ENCODE peak calls at places on chromosomes 5 and 9, in five cellular contexts. One of them, this sample, is unnamed.

GRCh38 chr5:148237795-148238194 is 530 bp upstream of the MARCOL start:
- DNase-seq in fibroblast of lung: no peak
- DNase-seq in heart left ventricle: no peak
- DNase-seq in A549: peak
- DNase-seq in left ventricle myocardium inferior: no peak
- DNase-seq in this sample: no peak

GRCh38 chr5:132386644-132387286 is 17.3 kb downstream of the SLC22A5 start:
- DNase-seq in fibroblast of lung: peak
- DNase-seq in heart left ventricle: peak
- DNase-seq in A549: peak
- DNase-seq in left ventricle myocardium inferior: peak
- DNase-seq in this sample: no peak

GRCh38 chr9:92590386-92590785 is 54.6 kb upstream of the ECM2 start:
- DNase-seq in fibroblast of lung: peak
- DNase-seq in heart left ventricle: no peak
- DNase-seq in A549: no peak
- DNase-seq in left ventricle myocardium inferior: peak
- DNase-seq in this sample: no peak

GRCh38 chr9:76545191-76545590 is 86.2 kb downstream of the GCNT1 start:
- DNase-seq in fibroblast of lung: no peak
- DNase-seq in heart left ventricle: no peak
- DNase-seq in A549: no peak
- DNase-seq in left ventricle myocardium inferior: no peak
- DNase-seq in this sample: no peak

GRCh38 chr9:79694676-79695400 is 123.1 kb downstream of the TLE4 start:
- DNase-seq in fibroblast of lung: peak
- DNase-seq in heart left ventricle: no peak
- DNase-seq in A549: no peak
- DNase-seq in left ventricle myocardium inferior: no peak
- DNase-seq in this sample: peak

GRCh38 chr9:105405514-105406131 is 42.2 kb upstream of the FSD1L start:
- DNase-seq in fibroblast of lung: no peak
- DNase-seq in heart left ventricle: no peak
- DNase-seq in A549: no peak
- DNase-seq in left ventricle myocardium inferior: no peak
- DNase-seq in this sample: no peak

GRCh38 chr5:122908662-122909061 is 63.2 kb downstream of the SNX24 start:
- DNase-seq in fibroblast of lung: peak
- DNase-seq in heart left ventricle: no peak
- DNase-seq in A549: peak
- DNase-seq in left ventricle myocardium inferior: no peak
- DNase-seq in this sample: no peak

GRCh38 chr9:126117158-126117425 is 209.5 kb upstream of the MVB12B start:
- DNase-seq in fibroblast of lung: no peak
- DNase-seq in heart left ventricle: no peak
- DNase-seq in A549: no peak
- DNase-seq in left ventricle myocardium inferior: no peak
- DNase-seq in this sample: no peak

GRCh38 chr5:96756985-96757384 is 50.8 kb downstream of the ERAP1 start:
- DNase-seq in fibroblast of lung: no peak
- DNase-seq in heart left ventricle: no peak
- DNase-seq in A549: no peak
- DNase-seq in left ventricle myocardium inferior: no peak
- DNase-seq in this sample: no peak

GRCh38 chr9:126857261-126857960 is 3.0 kb upstream of the ZBTB34 start:
- DNase-seq in fibroblast of lung: no peak
- DNase-seq in heart left ventricle: no peak
- DNase-seq in A549: no peak
- DNase-seq in left ventricle myocardium inferior: no peak
- DNase-seq in this sample: no peak

GRCh38 chr9:92763721-92764380 is 782 bp downstream of the BICD2 start:
- DNase-seq in fibroblast of lung: no peak
- DNase-seq in heart left ventricle: peak
- DNase-seq in A549: no peak
- DNase-seq in left ventricle myocardium inferior: peak
- DNase-seq in this sample: no peak

GRCh38 chr5:142722896-142723295 is 37.0 kb upstream of the FGF1 start:
- DNase-seq in fibroblast of lung: no peak
- DNase-seq in heart left ventricle: no peak
- DNase-seq in A549: no peak
- DNase-seq in left ventricle myocardium inferior: no peak
- DNase-seq in this sample: no peak

GRCh38 chr9:93031629-93032431 is 26.7 kb upstream of the SUSD3 start:
- DNase-seq in fibroblast of lung: no peak
- DNase-seq in heart left ventricle: no peak
- DNase-seq in A549: no peak
- DNase-seq in left ventricle myocardium inferior: no peak
- DNase-seq in this sample: no peak

GRCh38 chr5:33649801-33650482 is 209.2 kb downstream of the TARS1 start:
- DNase-seq in fibroblast of lung: peak
- DNase-seq in heart left ventricle: no peak
- DNase-seq in A549: peak
- DNase-seq in left ventricle myocardium inferior: no peak
- DNase-seq in this sample: peak

GRCh38 chr9:22215492-22215891 is 206.4 kb upstream of the CDKN2B start:
- DNase-seq in fibroblast of lung: no peak
- DNase-seq in heart left ventricle: no peak
- DNase-seq in A549: no peak
- DNase-seq in left ventricle myocardium inferior: no peak
- DNase-seq in this sample: no peak

GRCh38 chr5:7015586-7016256 is 302.5 kb downstream of the TENT4A start:
- DNase-seq in fibroblast of lung: no peak
- DNase-seq in heart left ventricle: no peak
- DNase-seq in A549: peak
- DNase-seq in left ventricle myocardium inferior: no peak
- DNase-seq in this sample: no peak

GRCh38 chr5:40401965-40402364 is 277.8 kb upstream of the PTGER4 start:
- DNase-seq in fibroblast of lung: no peak
- DNase-seq in heart left ventricle: no peak
- DNase-seq in A549: peak
- DNase-seq in left ventricle myocardium inferior: no peak
- DNase-seq in this sample: no peak

GRCh38 chr5:137660349-137660817 is 75.5 kb downstream of the KLHL3 start:
- DNase-seq in fibroblast of lung: peak
- DNase-seq in heart left ventricle: no peak
- DNase-seq in A549: peak
- DNase-seq in left ventricle myocardium inferior: peak
- DNase-seq in this sample: peak

GRCh38 chr5:15797116-15797515 is 297.1 kb downstream of the FBXL7 start:
- DNase-seq in fibroblast of lung: no peak
- DNase-seq in heart left ventricle: no peak
- DNase-seq in A549: no peak
- DNase-seq in left ventricle myocardium inferior: no peak
- DNase-seq in this sample: no peak

GRCh38 chr5:141815796-141816180 is 62.4 kb downstream of the PCDH1 start:
- DNase-seq in fibroblast of lung: no peak
- DNase-seq in heart left ventricle: no peak
- DNase-seq in A549: no peak
- DNase-seq in left ventricle myocardium inferior: no peak
- DNase-seq in this sample: no peak

GRCh38 chr9:109166771-109167601 is at the start of gene FRRS1L:
- DNase-seq in fibroblast of lung: no peak
- DNase-seq in heart left ventricle: no peak
- DNase-seq in A549: no peak
- DNase-seq in left ventricle myocardium inferior: no peak
- DNase-seq in this sample: no peak

GRCh38 chr5:41790038-41790776 is 80.0 kb downstream of the OXCT1 start:
- DNase-seq in fibroblast of lung: peak
- DNase-seq in heart left ventricle: no peak
- DNase-seq in A549: no peak
- DNase-seq in left ventricle myocardium inferior: no peak
- DNase-seq in this sample: no peak

GRCh38 chr5:14849516-14850294 is 21.9 kb downstream of the ANKH start:
- DNase-seq in fibroblast of lung: no peak
- DNase-seq in heart left ventricle: no peak
- DNase-seq in A549: no peak
- DNase-seq in left ventricle myocardium inferior: no peak
- DNase-seq in this sample: no peak

GRCh38 chr5:56838409-56839039 is 23.2 kb downstream of the MAP3K1 start:
- DNase-seq in fibroblast of lung: peak
- DNase-seq in heart left ventricle: no peak
- DNase-seq in A549: peak
- DNase-seq in left ventricle myocardium inferior: no peak
- DNase-seq in this sample: peak

GRCh38 chr5:74865799-74866652 is at the start of gene FAM169A:
- DNase-seq in fibroblast of lung: peak
- DNase-seq in heart left ventricle: peak
- DNase-seq in A549: peak
- DNase-seq in left ventricle myocardium inferior: no peak
- DNase-seq in this sample: no peak

GRCh38 chr9:80952523-80952922 is 736.8 kb downstream of the TLE1 start:
- DNase-seq in fibroblast of lung: no peak
- DNase-seq in heart left ventricle: no peak
- DNase-seq in A549: no peak
- DNase-seq in left ventricle myocardium inferior: no peak
- DNase-seq in this sample: no peak

GRCh38 chr9:99003308-99003707 is 59.6 kb downstream of the COL15A1 start:
- DNase-seq in fibroblast of lung: no peak
- DNase-seq in heart left ventricle: no peak
- DNase-seq in A549: no peak
- DNase-seq in left ventricle myocardium inferior: no peak
- DNase-seq in this sample: no peak
- H3K4me3 ChIP-seq in fibroblast of lung: no peak
- H3K4me3 ChIP-seq in heart left ventricle: no peak
- H3K4me3 ChIP-seq in A549: no peak
- H3K4me3 ChIP-seq in left ventricle myocardium inferior: no peak
- H3K4me3 ChIP-seq in this sample: no peak

GRCh38 chr5:93581738-93582414 is 857 bp upstream of the NR2F1-AS1 start:
- DNase-seq in fibroblast of lung: peak
- DNase-seq in heart left ventricle: no peak
- DNase-seq in A549: peak
- DNase-seq in left ventricle myocardium inferior: no peak
- DNase-seq in this sample: peak
- TF ChIP-seq CTCF in fibroblast of lung: no peak
- TF ChIP-seq CTCF in heart left ventricle: no peak
- TF ChIP-seq CTCF in A549: no peak
- TF ChIP-seq CTCF in left ventricle myocardium inferior: no peak
- TF ChIP-seq CTCF in this sample: no peak

GRCh38 chr5:38458174-38458573 is 98.3 kb downstream of the LIFR start:
- DNase-seq in fibroblast of lung: no peak
- DNase-seq in heart left ventricle: no peak
- DNase-seq in A549: no peak
- DNase-seq in left ventricle myocardium inferior: no peak
- DNase-seq in this sample: no peak
- H3K4me3 ChIP-seq in fibroblast of lung: no peak
- H3K4me3 ChIP-seq in heart left ventricle: no peak
- H3K4me3 ChIP-seq in A549: no peak
- H3K4me3 ChIP-seq in left ventricle myocardium inferior: no peak
- H3K4me3 ChIP-seq in this sample: no peak

GRCh38 chr5:115465416-115465815 is 79.2 kb downstream of the FEM1C start:
- DNase-seq in fibroblast of lung: no peak
- DNase-seq in heart left ventricle: no peak
- DNase-seq in A549: no peak
- DNase-seq in left ventricle myocardium inferior: no peak
- DNase-seq in this sample: no peak

GRCh38 chr5:115470921-115471320 is 73.7 kb downstream of the FEM1C start:
- DNase-seq in fibroblast of lung: no peak
- DNase-seq in heart left ventricle: no peak
- DNase-seq in A549: no peak
- DNase-seq in left ventricle myocardium inferior: no peak
- DNase-seq in this sample: no peak

GRCh38 chr5:115469904-115470516 is 74.6 kb downstream of the FEM1C start:
- DNase-seq in fibroblast of lung: no peak
- DNase-seq in heart left ventricle: no peak
- DNase-seq in A549: no peak
- DNase-seq in left ventricle myocardium inferior: no peak
- DNase-seq in this sample: no peak

GRCh38 chr5:115463985-115464384 is 80.6 kb downstream of the FEM1C start:
- DNase-seq in fibroblast of lung: no peak
- DNase-seq in heart left ventricle: no peak
- DNase-seq in A549: no peak
- DNase-seq in left ventricle myocardium inferior: no peak
- DNase-seq in this sample: no peak

GRCh38 chr5:115467631-115468030 is 76.9 kb downstream of the FEM1C start:
- DNase-seq in fibroblast of lung: peak
- DNase-seq in heart left ventricle: no peak
- DNase-seq in A549: no peak
- DNase-seq in left ventricle myocardium inferior: no peak
- DNase-seq in this sample: no peak
- TF ChIP-seq CTCF in fibroblast of lung: no peak
- TF ChIP-seq CTCF in heart left ventricle: no peak
- TF ChIP-seq CTCF in A549: no peak
- TF ChIP-seq CTCF in left ventricle myocardium inferior: no peak
- TF ChIP-seq CTCF in this sample: no peak

GRCh38 chr5:172713113-172713808 is 57.7 kb downstream of the DUSP1 start:
- DNase-seq in fibroblast of lung: peak
- DNase-seq in heart left ventricle: peak
- DNase-seq in A549: peak
- DNase-seq in left ventricle myocardium inferior: peak
- DNase-seq in this sample: no peak
- H3K4me3 ChIP-seq in fibroblast of lung: no peak
- H3K4me3 ChIP-seq in heart left ventricle: no peak
- H3K4me3 ChIP-seq in A549: no peak
- H3K4me3 ChIP-seq in left ventricle myocardium inferior: peak
- H3K4me3 ChIP-seq in this sample: no peak

GRCh38 chr9:87245271-87245670 is 252.4 kb upstream of the DAPK1 start:
- DNase-seq in fibroblast of lung: no peak
- DNase-seq in heart left ventricle: no peak
- DNase-seq in A549: no peak
- DNase-seq in left ventricle myocardium inferior: no peak
- DNase-seq in this sample: no peak

GRCh38 chr9:87249029-87249428 is 248.6 kb upstream of the DAPK1 start:
- DNase-seq in fibroblast of lung: no peak
- DNase-seq in heart left ventricle: no peak
- DNase-seq in A549: no peak
- DNase-seq in left ventricle myocardium inferior: no peak
- DNase-seq in this sample: no peak

GRCh38 chr9:87239312-87239711 is 258.4 kb upstream of the DAPK1 start:
- DNase-seq in fibroblast of lung: no peak
- DNase-seq in heart left ventricle: no peak
- DNase-seq in A549: no peak
- DNase-seq in left ventricle myocardium inferior: no peak
- DNase-seq in this sample: no peak

GRCh38 chr9:87238545-87238944 is 259.1 kb upstream of the DAPK1 start:
- DNase-seq in fibroblast of lung: peak
- DNase-seq in heart left ventricle: no peak
- DNase-seq in A549: no peak
- DNase-seq in left ventricle myocardium inferior: no peak
- DNase-seq in this sample: no peak

DNA sequence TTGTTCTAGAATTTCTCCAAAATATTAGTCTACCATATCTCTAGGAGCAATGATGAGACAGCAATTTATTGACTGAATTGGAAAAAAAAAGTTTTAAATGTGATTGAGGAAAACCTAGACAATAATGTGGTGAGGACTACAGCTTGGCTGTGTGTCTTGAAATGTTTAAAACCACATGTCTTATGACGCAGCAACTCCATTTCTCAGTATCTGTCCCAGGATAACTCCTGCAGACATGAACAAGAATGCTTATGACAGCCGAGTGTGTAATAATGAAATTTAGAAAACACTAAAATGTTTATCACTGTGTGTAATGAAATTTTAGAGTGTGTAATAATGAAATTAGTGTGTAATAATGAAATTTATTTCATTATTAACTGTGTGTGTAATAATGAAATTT is 254.1 kb upstream of the DAPK1 start:
- DNase-seq in fibroblast of lung: no peak
- DNase-seq in heart left ventricle: no peak
- DNase-seq in A549: no peak
- DNase-seq in left ventricle myocardium inferior: no peak
- DNase-seq in this sample: no peak
- TF ChIP-seq CTCF in fibroblast of lung: no peak
- TF ChIP-seq CTCF in heart left ventricle: no peak
- TF ChIP-seq CTCF in A549: no peak
- TF ChIP-seq CTCF in left ventricle myocardium inferior: no peak
- TF ChIP-seq CTCF in this sample: no peak